ENCODE peak calls at places on chromosomes 1 and 21, in four cellular contexts. V is CD8-positive, alpha-beta T cell; M is psoas muscle; K is DND-41. Q is an unnamed sample.

GRCh38 chr1:200206761-200207160 is 179.3 kb downstream of the NR5A2 start:
- ATAC-seq in K (no peak), V (no peak), M (no peak), Q (no peak)

GRCh38 chr1:28577052-28577678 is 14.9 kb upstream of the RAB42 start:
- ATAC-seq in K (no peak), M (no peak), V (no peak), Q (no peak)

GRCh38 chr21:17688912-17689874 is 76.5 kb upstream of the BTG3 start:
- ATAC-seq in K (no peak), V (no peak), M (no peak), Q (no peak)

GRCh38 chr21:28523367-28523766 is 469.3 kb downstream of the LTN1 start:
- ATAC-seq in M (no peak), V (no peak), K (no peak), Q (peak; percentile 15)

GRCh38 chr1:112836642-112837041 is 119.4 kb downstream of the SLC16A1 start:
- ATAC-seq in M (no peak), K (no peak), V (no peak), Q (no peak)

GRCh38 chr1:180112979-180113650 is 41.6 kb upstream of the QSOX1 start:
- ATAC-seq in K (no peak), M (no peak), V (no peak), Q (peak; percentile 77)

GRCh38 chr1:234618726-234619049 is 8.7 kb upstream of the IRF2BP2 start:
- ATAC-seq in V (no peak), K (no peak), M (peak; percentile 10), Q (no peak)

GRCh38 chr1:55259906-55260608 is 44.9 kb upstream of the USP24 start:
- ATAC-seq in V (no peak), K (peak; percentile 29), M (no peak), Q (no peak)

GRCh38 chr1:33159577-33159976 is 22.3 kb downstream of the TRIM62 start:
- ATAC-seq in M (no peak), V (no peak), K (no peak), Q (no peak)

GRCh38 chr1:77866296-77866695 is 22.1 kb upstream of the NEXN start:
- ATAC-seq in V (no peak), K (no peak), M (no peak), Q (no peak)

GRCh38 chr1:19458815-19459417 is 26.4 kb downstream of the CAPZB start:
- ATAC-seq in V (no peak), K (no peak), M (peak; percentile 62), Q (no peak)

GRCh38 chr1:209490013-209490412 is 93.5 kb upstream of the CAMK1G start:
- ATAC-seq in V (no peak), K (no peak), M (no peak), Q (no peak)

GRCh38 chr1:6497215-6497866 is 5.9 kb upstream of the PLEKHG5 start:
- ATAC-seq in V (peak; percentile 64), K (peak; percentile 74), M (peak; percentile 13), Q (peak; percentile 78)

GRCh38 chr1:23444104-23444533 is 19.6 kb upstream of the TCEA3 start:
- ATAC-seq in V (no peak), M (peak; percentile 64), K (no peak), Q (peak; percentile 94)

GRCh38 chr1:10479276-10479675 is 4.5 kb downstream of the PEX14 start:
- ATAC-seq in M (no peak), V (no peak), K (no peak), Q (no peak)
- H3K27ac ChIP-seq in M (no peak overlapping the region), V (no peak overlapping the region), K (no peak overlapping the region), Q (no peak overlapping the region)

GRCh38 chr1:15332952-15333715 is 76.6 kb upstream of the EFHD2 start:
- ATAC-seq in M (no peak), V (no peak), K (no peak), Q (no peak)
- H3K9me3 ChIP-seq in M (no peaks in the 10 kb centered on the region), V (no peaks in the 10 kb centered on the region), K (no peaks in the 10 kb centered on the region), Q (no peaks in the 10 kb centered on the region)

DNA sequence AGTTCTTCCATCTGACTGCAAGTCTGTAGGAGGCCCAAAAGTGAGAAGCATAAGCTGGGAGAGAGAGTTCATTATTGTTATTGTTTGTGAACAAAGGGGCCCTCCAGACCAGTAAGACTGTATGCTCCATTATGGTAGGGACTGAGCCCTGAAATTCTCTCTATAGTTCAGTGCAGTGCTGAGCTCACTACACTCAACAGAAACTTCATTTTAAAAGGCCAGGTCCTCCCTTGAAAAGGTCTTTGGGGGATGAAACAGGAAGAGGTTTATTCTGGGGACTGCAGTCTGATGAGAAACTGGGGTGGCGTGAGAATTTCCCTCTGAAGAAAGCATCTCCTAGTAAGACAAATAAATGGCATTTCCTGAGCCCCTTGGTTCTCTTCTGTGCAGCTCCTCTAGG is 5.5 kb upstream of the GATAD2B start:
- ATAC-seq in M (no peak), V (no peak), K (no peak), Q (no peak)
- H3K27ac ChIP-seq in M (no peak overlapping the region), V (no peak overlapping the region), K (no peak overlapping the region), Q (peak overlapping the region; percentile 38)

GRCh38 chr21:30561957-30562356 is 843 bp upstream of the KRTAP19-7 start:
- ATAC-seq in K (no peak), M (no peak), V (no peak), Q (no peak)

GRCh38 chr21:30563630-30564029 is 2.5 kb upstream of the KRTAP19-7 start:
- ATAC-seq in K (no peak), V (no peak), M (no peak), Q (no peak)

GRCh38 chr21:30563072-30563471 is 2.0 kb upstream of the KRTAP19-7 start:
- ATAC-seq in V (no peak), K (no peak), M (no peak), Q (no peak)

GRCh38 chr21:30561264-30561895 is at the start of gene KRTAP19-7:
- ATAC-seq in M (no peak), V (no peak), K (no peak), Q (no peak)
- H3K9me3 ChIP-seq in M (no peaks in the 10 kb centered on the region), V (no peaks in the 10 kb centered on the region), K (no peaks in the 10 kb centered on the region), Q (no peaks in the 10 kb centered on the region)

GRCh38 chr1:62585481-62586155 is 11.7 kb upstream of the ANGPTL3 start:
- ATAC-seq in K (no peak), V (no peak), M (no peak), Q (no peak)
- H3K27ac ChIP-seq in K (no peak overlapping the region), V (no peak overlapping the region), M (no peak overlapping the region), Q (no peak overlapping the region)

DNA sequence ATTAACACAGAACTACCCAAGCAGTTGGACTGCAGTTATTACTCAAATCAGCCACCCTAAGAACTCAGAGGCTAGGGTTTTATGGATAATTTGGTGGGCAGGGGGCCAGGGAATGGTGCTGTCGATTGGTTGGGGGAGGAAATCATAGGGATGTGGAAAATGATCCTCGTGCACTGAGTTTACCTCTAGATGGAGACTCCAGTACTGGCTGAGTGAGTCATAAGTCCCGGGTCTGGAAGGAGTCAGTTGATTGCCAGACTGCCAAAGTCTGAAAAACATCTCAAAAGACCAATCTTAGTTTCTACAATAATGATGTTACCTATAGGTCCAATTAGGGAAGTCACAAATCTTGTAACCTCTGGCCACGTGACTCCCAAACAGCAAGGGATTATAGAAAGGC is 257.5 kb upstream of the PRMT6 start:
- ATAC-seq in V (no peak), K (no peak), M (no peak), Q (no peak)
- H3K9me3 ChIP-seq in V (no peaks in the 10 kb centered on the region), K (no peaks in the 10 kb centered on the region), M (no peaks in the 10 kb centered on the region), Q (no peaks in the 10 kb centered on the region)

GRCh38 chr1:1001057-1001630 is 1.2 kb upstream of the HES4 start:
- ATAC-seq in K (no peak), V (no peak), M (no peak), Q (no peak)

GRCh38 chr1:1001631-1002300 is 1.9 kb upstream of the HES4 start:
- ATAC-seq in M (peak; percentile 67), K (peak; percentile 56), V (peak; percentile 12), Q (peak; percentile 60)

GRCh38 chr1:998905-999796 is 746 bp downstream of the HES4 start:
- ATAC-seq in K (peak; percentile 24), M (no peak), V (peak; percentile 26), Q (no peak)

GRCh38 chr1:999797-1000356 is at the start of gene HES4:
- ATAC-seq in M (peak; percentile 81), V (peak; percentile 44), K (peak; percentile 66), Q (peak; percentile 90)

GRCh38 chr1:1000357-1001056 is 610 bp upstream of the HES4 start:
- ATAC-seq in V (peak; percentile 53), K (no peak), M (peak; percentile 56), Q (peak; percentile 66)
- H3K27ac ChIP-seq in V (peak overlapping the region; percentile 19), K (no peak overlapping the region), M (peak overlapping the region; percentile 92), Q (peak overlapping the region; percentile 99)

DNA sequence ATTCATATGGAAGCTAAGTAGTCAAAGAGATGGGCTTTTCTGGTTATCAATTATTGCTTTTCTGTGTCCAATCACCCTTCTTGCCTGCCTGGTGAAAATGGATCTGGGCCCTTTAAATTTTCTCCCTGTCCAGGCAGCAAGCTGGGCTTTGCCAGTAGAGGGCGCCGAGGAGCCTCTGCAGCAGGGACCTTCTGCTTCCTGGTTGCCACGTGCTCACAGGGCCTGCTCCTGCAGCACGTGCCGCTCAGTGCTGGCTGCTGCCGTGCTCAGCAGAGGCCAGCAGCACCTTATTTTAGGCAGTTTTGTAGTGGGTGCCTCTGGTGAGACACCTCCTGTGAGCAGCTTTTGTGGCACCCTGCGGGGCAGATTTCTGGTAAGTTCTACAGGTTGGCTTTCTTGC is 4.0 kb downstream of the ACTL8 start:
- ATAC-seq in M (no peak), V (no peak), K (no peak), Q (no peak)
- H3K9me3 ChIP-seq in M (peaks cover 29% of the 10 kb centered on the region), V (peaks cover 16% of the 10 kb centered on the region), K (peaks cover 26% of the 10 kb centered on the region), Q (no peaks in the 10 kb centered on the region)